ENCODE peak calls at places on chromosomes 6 and 20, in seven cellular contexts. G is prostate gland, S is tibial artery, U is uterus, C is GM10248, H is WTC11, K is foreskin fibroblast. I is an unnamed sample.

GRCh38 chr20:46089076-46089337 is 755 bp downstream of the NCOA5 start:
- DNase-seq in G (no peak), S (no peak), U (no peak), C (no peak), H (no peak), K (no peak), I (no peak)

GRCh38 chr6:168342626-168343025 is 23.0 kb upstream of the DACT2 start:
- DNase-seq in G (peak), S (no peak), U (no peak), C (no peak), H (no peak), K (no peak), I (peak)

GRCh38 chr6:100176321-100176950 is 182.4 kb upstream of the MCHR2 start:
- DNase-seq in G (no peak), S (peak), U (no peak), C (no peak), H (no peak), K (peak), I (peak)

GRCh38 chr6:112833546-112834215 is 486.6 kb downstream of the RFPL4B start:
- DNase-seq in G (no peak), S (no peak), U (no peak), C (no peak), H (no peak), K (peak), I (peak)

GRCh38 chr6:44224154-44224977 is 971 bp downstream of the SLC29A1 start:
- DNase-seq in G (no peak), S (no peak), U (no peak), C (peak), H (peak), K (peak), I (no peak)

GRCh38 chr6:45081634-45082033 is 246.5 kb upstream of the RUNX2 start:
- DNase-seq in G (no peak), S (no peak), U (no peak), C (no peak), H (no peak), K (no peak), I (no peak)

GRCh38 chr20:47749367-47749766 is 35.9 kb downstream of the SULF2 start:
- DNase-seq in G (no peak), S (peak), U (no peak), C (no peak), H (no peak), K (no peak), I (no peak)

GRCh38 chr20:18401305-18401704 is 65.5 kb downstream of the DZANK1 start:
- DNase-seq in G (no peak), S (no peak), U (no peak), C (no peak), H (no peak), K (no peak), I (no peak)

GRCh38 chr6:107116328-107116892 is 1.1 kb upstream of the BEND3 start:
- DNase-seq in G (peak), S (no peak), U (no peak), C (no peak), H (peak), K (peak), I (no peak)

GRCh38 chr20:14953736-14954135 is 616.3 kb upstream of the FLRT3 start:
- DNase-seq in G (no peak), S (no peak), U (no peak), C (no peak), H (no peak), K (no peak), I (no peak)

GRCh38 chr20:39874049-39874893 is 814.8 kb downstream of the MAFB start:
- DNase-seq in G (peak), S (peak), U (peak), C (peak), H (peak), K (peak), I (peak)

GRCh38 chr6:169289671-169290408 is 36.2 kb upstream of the THBS2 start:
- DNase-seq in G (no peak), S (peak), U (peak), C (no peak), H (no peak), K (no peak), I (peak)

GRCh38 chr20:3889489-3890409 is 562 bp downstream of the PANK2 start:
- DNase-seq in G (no peak), S (peak), U (peak), C (peak), H (peak), K (peak), I (peak)

GRCh38 chr6:33008944-33009861 is at the start of gene HLA-DOA:
- DNase-seq in G (no peak), S (no peak), U (no peak), C (peak), H (peak), K (peak), I (no peak)

GRCh38 chr6:27892596-27893058 is 19.6 kb downstream of the OR2B2 start:
- DNase-seq in G (no peak), S (no peak), U (no peak), C (no peak), H (no peak), K (no peak), I (no peak)

GRCh38 chr20:41005361-41005729 is 23.3 kb upstream of the TOP1 start:
- DNase-seq in G (peak), S (peak), U (peak), C (no peak), H (no peak), K (peak), I (peak)

GRCh38 chr6:129717287-129717686 is 7.3 kb upstream of the ARHGAP18 start:
- DNase-seq in G (no peak), S (no peak), U (no peak), C (no peak), H (no peak), K (peak), I (peak)

GRCh38 chr6:33585403-33586107 is 5.5 kb upstream of the BAK1 start:
- DNase-seq in G (peak), S (peak), U (peak), C (peak), H (peak), K (peak), I (peak)

GRCh38 chr20:62716198-62716940 is 7.7 kb downstream of the NTSR1 start:
- DNase-seq in G (no peak), S (no peak), U (no peak), C (no peak), H (no peak), K (peak), I (no peak)

GRCh38 chr6:37784585-37784967 is 35.0 kb upstream of the ZFAND3 start:
- DNase-seq in G (no peak), S (no peak), U (peak), C (no peak), H (no peak), K (peak), I (no peak)

GRCh38 chr6:37785688-37786270 is 33.7 kb upstream of the ZFAND3 start:
- DNase-seq in G (no peak), S (no peak), U (no peak), C (no peak), H (no peak), K (peak), I (no peak)

GRCh38 chr6:37785002-37785687 is 34.4 kb upstream of the ZFAND3 start:
- DNase-seq in G (no peak), S (no peak), U (no peak), C (no peak), H (no peak), K (no peak), I (peak)

GRCh38 chr6:37783025-37783825 is 36.3 kb upstream of the ZFAND3 start:
- DNase-seq in G (no peak), S (peak), U (peak), C (peak), H (peak), K (peak), I (no peak)

DNA sequence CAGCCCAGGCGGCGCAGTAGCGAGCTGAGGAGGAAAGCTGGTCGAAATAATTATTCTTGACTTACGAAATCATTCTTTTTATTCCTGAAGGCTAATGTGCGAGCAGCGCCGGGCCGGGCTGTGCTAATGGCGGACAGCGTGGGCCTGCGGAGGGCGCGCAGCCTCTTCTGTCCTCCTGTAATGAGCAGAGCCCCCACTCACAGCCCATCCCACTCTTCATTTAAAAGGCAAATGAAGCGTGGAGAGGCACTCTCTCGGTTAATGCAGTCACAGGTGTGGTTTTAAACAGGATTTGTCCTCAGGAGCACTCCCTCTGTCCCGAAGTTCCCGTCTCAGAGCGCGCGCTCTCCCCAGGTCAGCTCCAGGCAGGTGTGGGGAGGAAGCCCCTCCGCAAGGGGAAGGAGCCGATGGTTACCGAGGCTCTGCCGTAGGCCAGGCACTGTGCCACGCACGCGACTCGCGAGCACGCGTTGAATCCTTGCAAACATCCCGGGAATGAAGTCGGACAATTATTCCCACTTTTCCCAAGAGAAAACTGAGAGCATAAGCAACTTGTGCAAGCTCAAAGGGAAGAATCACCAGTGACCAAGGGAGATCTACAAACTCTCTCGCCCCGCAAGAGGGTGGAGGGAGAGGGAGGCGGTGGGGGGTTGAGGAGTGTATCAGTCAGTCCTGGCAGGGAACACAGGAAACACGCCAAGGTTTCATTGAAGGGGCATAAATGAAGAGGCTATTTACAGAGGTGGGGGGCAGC is 35.5 kb upstream of the ZFAND3 start:
- DNase-seq in G (peak), S (peak), U (peak), C (peak), H (peak), K (peak), I (no peak)
- TF ChIP-seq CTCF in G (no peak), S (no peak), U (peak), C (no peak), H (no peak), K (no peak), I (no peak)

GRCh38 chr20:44909872-44910689 is at the start of gene PABPC1L:
- DNase-seq in G (peak), S (peak), U (peak), C (peak), H (peak), K (peak), I (peak)

GRCh38 chr20:44912189-44912588 is 2.3 kb downstream of the PABPC1L start:
- DNase-seq in G (no peak), S (no peak), U (no peak), C (no peak), H (no peak), K (no peak), I (no peak)

GRCh38 chr20:44908987-44909871 is 631 bp upstream of the PABPC1L start:
- DNase-seq in G (no peak), S (no peak), U (no peak), C (no peak), H (no peak), K (peak), I (no peak)

GRCh38 chr20:44910690-44911262 is 916 bp downstream of the PABPC1L start:
- DNase-seq in G (no peak), S (no peak), U (no peak), C (no peak), H (peak), K (peak), I (peak)

DNA sequence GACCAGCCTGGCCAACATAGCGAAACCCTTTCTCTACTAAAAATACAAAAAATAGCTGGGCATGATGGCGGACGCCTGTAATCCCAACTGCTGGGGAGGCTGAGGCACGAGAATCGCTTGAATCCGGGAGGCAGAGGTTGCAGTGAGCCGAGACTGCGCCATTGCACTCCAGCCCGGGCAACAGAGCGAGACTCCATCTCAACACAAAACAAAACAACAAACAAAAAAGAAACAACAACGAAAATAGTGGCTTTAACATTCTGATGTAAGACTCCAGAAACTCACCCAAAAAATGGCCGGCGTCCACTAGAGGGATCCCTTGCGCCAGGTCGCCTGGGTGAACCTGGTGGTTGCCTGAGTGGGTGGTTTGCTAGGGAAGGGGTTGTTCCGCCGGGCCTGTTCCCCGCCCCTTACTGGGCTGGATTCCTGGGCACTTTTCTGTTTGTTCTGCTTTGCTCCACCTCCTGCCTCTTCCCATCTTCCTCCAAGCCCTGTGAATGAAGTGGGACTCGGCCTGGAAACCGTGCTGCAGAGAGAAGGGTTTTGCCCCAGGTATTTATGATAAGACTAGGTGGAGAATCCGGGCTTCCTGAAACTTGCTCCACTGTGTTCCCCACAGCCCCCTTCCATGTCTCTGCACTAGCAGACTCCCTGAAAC is 1.5 kb downstream of the PABPC1L start:
- DNase-seq in G (peak), S (no peak), U (no peak), C (peak), H (peak), K (peak), I (peak)
- TF ChIP-seq CTCF in G (no peak), S (no peak), U (no peak), C (peak), H (peak), K (peak), I (peak)

DNA sequence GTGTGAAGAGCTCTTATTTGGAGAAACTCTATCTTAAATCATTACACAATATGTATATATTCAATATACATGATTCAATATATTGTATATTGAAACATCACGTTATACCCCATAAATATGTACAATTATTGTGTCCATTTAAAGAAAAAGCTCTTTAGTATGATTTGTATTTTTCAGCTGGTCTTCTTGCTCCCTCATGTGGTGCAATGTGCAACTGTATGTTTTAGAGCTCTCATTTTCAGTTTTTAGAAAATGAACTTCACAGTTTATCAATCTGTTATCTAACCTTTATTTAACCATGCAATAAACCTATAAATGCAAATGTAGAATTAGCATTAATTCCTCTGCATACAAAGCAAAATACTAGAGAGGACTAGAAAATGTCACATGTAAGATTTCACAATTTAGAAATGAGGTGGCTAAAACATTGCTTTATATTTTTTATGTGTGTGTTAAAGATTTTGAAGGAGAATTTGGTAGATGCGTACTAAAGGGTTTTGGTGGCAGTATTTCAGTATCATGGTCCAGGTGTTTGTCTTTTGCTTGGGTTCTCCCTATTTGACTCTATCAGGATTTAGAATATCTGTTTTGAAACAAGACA is 167.1 kb downstream of the PHF3 start:
- DNase-seq in G (no peak), S (no peak), U (no peak), C (peak), H (no peak), K (peak), I (peak)
- TF ChIP-seq CTCF in G (peak), S (no peak), U (no peak), C (peak), H (no peak), K (peak), I (peak)

DNA sequence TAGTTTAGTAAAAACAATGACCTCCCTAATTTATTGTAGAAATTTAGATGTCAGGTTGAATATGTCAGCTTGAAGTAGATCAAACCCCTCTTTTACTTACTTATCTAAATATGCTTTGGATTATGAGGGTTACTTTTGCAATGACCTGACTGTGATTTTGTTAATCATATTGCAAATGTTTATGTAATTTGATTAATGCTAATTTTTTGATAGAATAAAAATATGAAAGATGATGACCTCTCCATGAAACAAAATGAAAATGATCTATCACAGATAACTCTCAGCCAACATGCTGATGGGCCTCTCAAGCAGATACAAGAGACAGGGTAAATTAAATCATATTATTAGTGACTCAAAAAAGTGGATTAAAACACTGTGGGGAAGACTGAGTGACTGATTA is 131.0 kb downstream of the CEP57L1 start:
- DNase-seq in G (no peak), S (no peak), U (no peak), C (no peak), H (no peak), K (no peak), I (no peak)
- TF ChIP-seq CTCF in G (no peak), S (no peak), U (no peak), C (no peak), H (no peak), K (no peak), I (no peak)

I was measured in MCF 10A.